ENCODE peak calls at places on chromosomes 7 and 10, in nine cellular contexts. B is AG04450; M is hippocampal formation; L is NCI-H1105; R is AG09309; D is A549; C is Right ventricle myocardium superior; G is CD8-positive, alpha-beta T cell; W is activated naive CD4-positive, alpha-beta T cell. K is an unnamed sample.
A peak's percentile ranks its signal among the peaks of the same experiment; 100 is the strongest.

GRCh38 chr7:142571581-142571980 is 177.7 kb upstream of the PRSS1 start:
- DNase-seq in B (no peak), M (no peak), L (no peak), R (no peak), D (no peak), C (no peak), G (no peak), W (no peak), K (no peak)

GRCh38 chr10:79244841-79245504 is 102.3 kb upstream of the PPIF start:
- DNase-seq in B (no peak), M (peak; percentile 33), L (no peak), R (no peak), D (no peak), C (no peak), G (peak; percentile 60), W (no peak), K (no peak)

GRCh38 chr10:1559731-1560130 is 177.6 kb downstream of the ADARB2 start:
- DNase-seq in B (no peak), M (no peak), L (no peak), R (no peak), D (no peak), C (no peak), G (no peak), W (no peak), K (peak; percentile 14)

GRCh38 chr10:98028168-98028770 is 2.2 kb downstream of the CRTAC1 start:
- DNase-seq in B (no peak), M (peak; percentile 61), L (peak; percentile 57), R (no peak), D (peak; percentile 72), C (peak; percentile 57), G (peak; percentile 68), W (peak; percentile 16), K (no peak)

GRCh38 chr7:117808273-117808868 is 64.9 kb downstream of the CTTNBP2 start:
- DNase-seq in B (no peak), M (no peak), L (peak; percentile 90), R (no peak), D (no peak), C (peak; percentile 69), G (no peak), W (no peak), K (no peak)

GRCh38 chr7:35252584-35252983 is 1.3 kb downstream of the TBX20 start:
- DNase-seq in B (no peak), M (no peak), L (no peak), R (no peak), D (no peak), C (no peak), G (no peak), W (no peak), K (no peak)

GRCh38 chr10:69786791-69787190 is 14.9 kb upstream of the COL13A1 start:
- DNase-seq in B (no peak), M (no peak), L (no peak), R (no peak), D (peak; percentile 31), C (no peak), G (no peak), W (no peak), K (no peak)

GRCh38 chr7:43943702-43944187 is 17.5 kb downstream of the UBE2D4 start:
- DNase-seq in B (no peak), M (no peak), L (no peak), R (no peak), D (no peak), C (no peak), G (no peak), W (no peak), K (peak; percentile 49)

GRCh38 chr10:121394586-121394985 is 203.7 kb downstream of the FGFR2 start:
- DNase-seq in B (no peak), M (no peak), L (no peak), R (no peak), D (no peak), C (no peak), G (no peak), W (no peak), K (no peak)

GRCh38 chr10:79400567-79401004 is 44.8 kb downstream of the ZCCHC24 start:
- DNase-seq in B (no peak), M (peak; percentile 46), L (no peak), R (no peak), D (peak; percentile 35), C (no peak), G (peak; percentile 61), W (no peak), K (no peak)

GRCh38 chr7:95180-95862 is 97.0 kb upstream of the FAM20C start:
- DNase-seq in B (peak; percentile 23), M (no peak), L (no peak), R (no peak), D (no peak), C (no peak), G (no peak), W (no peak), K (no peak)

GRCh38 chr7:2631924-2632716 is at the start of gene TTYH3:
- DNase-seq in B (no peak), M (no peak), L (no peak), R (no peak), D (no peak), C (peak; percentile 68), G (no peak), W (no peak), K (peak; percentile 83)

GRCh38 chr10:7787150-7787856 is 490 bp downstream of the KIN start:
- DNase-seq in B (no peak), M (no peak), L (no peak), R (no peak), D (no peak), C (no peak), G (no peak), W (no peak), K (no peak)

GRCh38 chr7:99081209-99081608 is 62.7 kb downstream of the SMURF1 start:
- DNase-seq in B (no peak), M (no peak), L (no peak), R (no peak), D (no peak), C (no peak), G (no peak), W (no peak), K (no peak)

GRCh38 chr10:112949875-112950507 is at the start of gene TCF7L2:
- DNase-seq in B (peak; percentile 89), M (peak; percentile 95), L (peak; percentile 74), R (peak; percentile 81), D (peak; percentile 98), C (peak; percentile 98), G (peak; percentile 69), W (no peak), K (peak; percentile 98)

GRCh38 chr7:103576616-103577015 is 130.6 kb upstream of the SLC26A5 start:
- DNase-seq in B (no peak), M (no peak), L (no peak), R (no peak), D (no peak), C (no peak), G (no peak), W (no peak), K (no peak)

GRCh38 chr7:131400833-131401593 is 73.3 kb downstream of the MKLN1 start:
- DNase-seq in B (no peak), M (no peak), L (no peak), R (no peak), D (peak; percentile 19), C (no peak), G (no peak), W (no peak), K (no peak)

GRCh38 chr7:35617076-35617475 is 77.9 kb downstream of the HERPUD2 start:
- DNase-seq in B (no peak), M (no peak), L (no peak), R (no peak), D (no peak), C (no peak), G (no peak), W (no peak), K (no peak)

GRCh38 chr7:50594734-50595537 is 29.7 kb upstream of the DDC start:
- DNase-seq in B (no peak), M (no peak), L (no peak), R (no peak), D (no peak), C (no peak), G (no peak), W (no peak), K (no peak)

K was measured in sigmoid colon.